ENCODE peak calls at places on chromosome 11, in nine cellular contexts. U is psoas muscle, S is WERI-Rb-1, Y is astrocyte, T is HCT116, D is A549, G is suprapubic skin, R is stomach, O is Peyer's patch. P is an unnamed sample. For H3K9me3, the result is how much of the 10 kb centered on the place peaks cover.

GRCh38 chr11:28903716-28904115 is 795.5 kb downstream of the METTL15 start:
- DNase-seq in U (no peak), S (no peak), R (no peak), O (no peak), G (no peak), D (no peak), T (no peak), Y (no peak), P (no peak)

GRCh38 chr11:78535920-78536319 is 38.7 kb downstream of the NARS2 start:
- DNase-seq in R (no peak), T (no peak), D (no peak), Y (peak), U (no peak), G (no peak), O (no peak), S (no peak), P (no peak)

GRCh38 chr11:134452849-134453177 is 40.8 kb upstream of the B3GAT1 start:
- DNase-seq in T (no peak), U (no peak), Y (no peak), D (no peak), R (no peak), O (no peak), S (no peak), G (no peak), P (no peak)

GRCh38 chr11:13210424-13210823 is 67.2 kb upstream of the BMAL1 start:
- DNase-seq in Y (peak), S (peak), O (peak), R (peak), T (peak), D (peak), U (peak), G (no peak), P (peak)

GRCh38 chr11:101269990-101270660 is 140.5 kb upstream of the PGR start:
- DNase-seq in T (no peak), O (no peak), Y (no peak), G (no peak), S (no peak), U (no peak), R (no peak), D (no peak), P (no peak)

GRCh38 chr11:87976009-87976408 is 199.2 kb downstream of the RAB38 start:
- DNase-seq in T (no peak), G (no peak), U (no peak), R (no peak), S (no peak), D (no peak), O (no peak), Y (no peak), P (no peak)

GRCh38 chr11:58286249-58286648 is 18.2 kb upstream of the OR10W1 start:
- DNase-seq in D (peak), Y (peak), G (no peak), R (no peak), U (no peak), T (peak), O (no peak), S (no peak), P (peak)

GRCh38 chr11:27118371-27118770 is 77.8 kb downstream of the BBOX1 start:
- DNase-seq in R (no peak), U (no peak), O (no peak), G (no peak), S (no peak), Y (no peak), D (no peak), T (no peak), P (no peak)

GRCh38 chr11:73663604-73664495 is 17.5 kb downstream of the PLEKHB1 start:
- DNase-seq in Y (no peak), T (no peak), O (no peak), U (no peak), R (no peak), S (no peak), G (no peak), D (no peak), P (no peak)

GRCh38 chr11:45108070-45109064 is 38.1 kb upstream of the PRDM11 start:
- DNase-seq in O (peak), T (no peak), U (no peak), S (no peak), D (no peak), G (no peak), Y (no peak), R (no peak), P (no peak)

GRCh38 chr11:45109400-45109799 is 37.0 kb upstream of the PRDM11 start:
- DNase-seq in U (no peak), O (no peak), T (no peak), G (no peak), D (no peak), Y (no peak), S (no peak), R (no peak), P (no peak)

GRCh38 chr11:45110562-45110961 is 35.9 kb upstream of the PRDM11 start:
- DNase-seq in R (peak), T (peak), S (peak), U (no peak), O (peak), G (no peak), D (peak), Y (peak), P (no peak)

GRCh38 chr11:45113807-45114206 is 32.6 kb upstream of the PRDM11 start:
- DNase-seq in R (no peak), U (no peak), D (no peak), T (no peak), S (no peak), G (no peak), Y (no peak), O (no peak), P (no peak)
- H3K9me3 ChIP-seq in R (under half), U (under half), D (under half), T (under half), S (under half), G (under half), Y (under half), O (under half), P (under half)

GRCh38 chr11:119318240-119319135 is 1.6 kb upstream of the MCAM start:
- DNase-seq in T (no peak), Y (peak), G (peak), O (peak), U (no peak), D (no peak), R (no peak), S (no peak), P (peak)

GRCh38 chr11:119317592-119318239 is 786 bp upstream of the MCAM start:
- DNase-seq in D (no peak), O (no peak), T (no peak), R (no peak), G (peak), Y (no peak), U (no peak), S (no peak), P (no peak)

GRCh38 chr11:119320593-119321524 is 3.9 kb upstream of the MCAM start:
- DNase-seq in D (peak), S (no peak), T (no peak), Y (peak), G (peak), U (peak), R (peak), O (peak), P (peak)

GRCh38 chr11:119319702-119320592 is 3.0 kb upstream of the MCAM start:
- DNase-seq in Y (no peak), R (no peak), U (peak), S (no peak), G (peak), T (no peak), D (no peak), O (no peak), P (no peak)

DNA sequence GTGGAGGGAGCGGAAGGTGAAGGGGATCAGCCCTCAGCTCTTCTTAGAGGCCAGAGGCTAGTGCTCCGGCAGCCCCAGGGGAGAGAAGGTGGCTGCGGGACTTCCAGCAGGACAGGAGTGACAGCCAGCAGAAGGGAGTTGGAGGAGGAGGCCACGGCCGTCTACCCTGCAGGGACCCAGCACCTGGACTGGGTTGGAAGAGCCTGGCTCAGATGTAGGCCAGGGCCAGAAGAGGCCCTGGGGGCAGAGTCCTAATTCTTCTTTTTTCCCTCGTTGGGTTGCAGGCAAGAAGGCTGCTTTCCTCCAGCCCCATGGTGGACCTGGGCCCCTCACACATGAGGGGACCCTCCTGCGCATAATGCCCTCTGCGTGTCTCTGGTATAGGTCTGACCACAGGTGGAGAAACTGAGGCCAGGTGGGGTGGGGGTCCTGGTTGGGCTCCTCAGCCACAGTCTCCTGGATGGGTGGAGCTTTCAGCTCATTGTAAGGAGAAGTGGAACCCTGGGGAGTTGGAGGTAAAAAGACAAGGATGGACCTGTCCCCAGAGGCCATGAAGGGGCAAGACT is 2.3 kb upstream of the MCAM start:
- DNase-seq in Y (no peak), D (no peak), U (no peak), R (no peak), G (peak), O (no peak), S (no peak), T (no peak), P (no peak)
- H3K4me3 ChIP-seq in Y (no peak), D (no peak), U (peak), R (no peak), G (peak), O (no peak), S (no peak), T (no peak), P (no peak)

GRCh38 chr11:85423794-85424193 is 203.3 kb downstream of the DLG2 start:
- DNase-seq in O (no peak), T (no peak), U (no peak), S (no peak), D (no peak), Y (no peak), R (no peak), G (no peak), P (no peak)
- H3K9me3 ChIP-seq in O (under half), T (under half), U (under half), S (under half), D (under half), Y (under half), R (half or more), G (under half), P (under half)

GRCh38 chr11:67029146-67029545 is 6.2 kb downstream of the SYT12 start:
- DNase-seq in D (no peak), S (no peak), O (no peak), R (no peak), U (no peak), T (no peak), Y (peak), G (no peak), P (no peak)

GRCh38 chr11:67026941-67027340 is 4.0 kb downstream of the SYT12 start:
- DNase-seq in T (no peak), G (no peak), Y (no peak), O (no peak), S (no peak), U (no peak), R (no peak), D (no peak), P (no peak)

GRCh38 chr11:67027483-67027930 is 4.6 kb downstream of the SYT12 start:
- DNase-seq in G (no peak), U (no peak), T (no peak), O (no peak), Y (no peak), R (peak), S (no peak), D (no peak), P (no peak)

GRCh38 chr11:67025750-67026149 is 2.8 kb downstream of the SYT12 start:
- DNase-seq in D (no peak), Y (no peak), G (no peak), R (no peak), T (no peak), S (no peak), O (no peak), U (no peak), P (no peak)

DNA sequence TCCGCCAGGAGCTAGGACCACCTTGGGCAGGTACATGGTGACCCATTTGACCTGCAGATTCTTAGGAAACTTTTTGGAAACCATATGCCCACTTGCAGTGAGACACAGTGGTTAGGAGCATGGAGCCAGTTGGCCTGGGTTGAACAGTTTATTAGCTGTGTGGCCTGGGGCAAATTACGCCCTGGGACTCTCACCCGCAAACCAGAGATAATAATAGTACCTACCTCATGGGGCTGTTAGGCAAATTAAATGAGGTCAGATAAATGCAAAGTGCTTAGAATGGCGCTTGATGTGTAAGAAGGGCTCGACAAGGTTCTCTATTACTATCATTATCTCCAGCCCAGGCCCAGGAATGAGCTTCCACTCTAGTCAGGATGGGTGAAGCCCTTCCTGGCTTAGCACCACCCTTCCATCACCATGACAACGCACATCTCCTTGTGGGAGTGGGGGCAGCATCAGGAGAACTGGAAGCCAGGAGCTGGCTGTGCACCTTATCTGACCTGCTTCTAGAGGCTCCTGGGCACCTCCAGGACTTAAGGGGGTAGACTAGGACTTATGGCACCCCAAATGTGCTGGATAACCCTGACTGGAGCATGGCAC is 5.1 kb downstream of the SYT12 start:
- DNase-seq in U (no peak), D (no peak), Y (no peak), S (no peak), T (no peak), G (no peak), O (no peak), R (no peak), P (no peak)
- H3K4me3 ChIP-seq in U (no peak), D (no peak), Y (no peak), S (no peak), T (no peak), G (no peak), O (no peak), R (no peak), P (no peak)

DNA sequence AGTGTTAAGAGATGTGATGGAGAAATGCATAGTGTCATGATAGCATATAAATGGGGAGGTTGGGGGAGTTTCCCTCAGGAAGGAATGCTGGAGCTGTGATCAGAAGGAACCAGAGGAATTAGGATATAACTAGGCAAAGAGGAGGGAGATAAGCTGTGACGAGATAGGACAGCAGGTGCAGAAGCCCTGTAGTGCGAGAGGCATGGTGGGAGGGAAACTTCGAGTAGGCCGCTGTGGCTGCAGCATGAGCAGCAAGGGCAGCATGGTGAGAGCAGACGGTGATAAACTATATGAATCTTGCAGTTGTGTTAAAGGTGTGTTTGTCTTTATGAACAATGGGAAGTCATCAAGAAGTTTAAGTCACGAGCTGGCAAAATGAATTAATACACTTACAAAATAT is 109.9 kb downstream of the EMSY start:
- DNase-seq in U (no peak), G (no peak), D (no peak), R (no peak), O (no peak), T (no peak), Y (no peak), S (no peak), P (no peak)
- H3K9me3 ChIP-seq in U (under half), G (under half), D (under half), R (under half), O (under half), T (under half), Y (under half), S (under half), P (under half)

GRCh38 chr11:35143509-35144102 is 4.6 kb downstream of the CD44 start:
- DNase-seq in Y (no peak), O (no peak), G (no peak), R (no peak), S (no peak), U (no peak), T (no peak), D (no peak), P (no peak)

GRCh38 chr11:35142481-35143207 is 3.7 kb downstream of the CD44 start:
- DNase-seq in R (no peak), U (no peak), S (no peak), O (no peak), T (no peak), Y (peak), D (no peak), G (no peak), P (peak)

GRCh38 chr11:35144811-35145210 is 5.8 kb downstream of the CD44 start:
- DNase-seq in O (no peak), S (no peak), U (no peak), R (no peak), Y (peak), T (no peak), G (no peak), D (no peak), P (no peak)

GRCh38 chr11:35145249-35145648 is 6.3 kb downstream of the CD44 start:
- DNase-seq in T (no peak), U (peak), D (no peak), Y (peak), S (no peak), G (no peak), R (peak), O (no peak), P (no peak)

GRCh38 chr11:35144103-35144741 is 5.3 kb downstream of the CD44 start:
- DNase-seq in D (no peak), R (peak), G (no peak), Y (peak), S (no peak), U (no peak), O (peak), T (no peak), P (no peak)
- H3K4me3 ChIP-seq in D (peak), R (peak), G (peak), Y (peak), S (no peak), U (no peak), O (peak), T (peak), P (no peak)

GRCh38 chr11:35983965-35984364 is 40.1 kb downstream of the LDLRAD3 start:
- DNase-seq in Y (no peak), G (no peak), R (no peak), D (no peak), O (no peak), T (no peak), U (no peak), S (no peak), P (no peak)

GRCh38 chr11:35982061-35982460 is 38.2 kb downstream of the LDLRAD3 start:
- DNase-seq in T (no peak), O (no peak), Y (no peak), S (no peak), U (no peak), R (no peak), D (no peak), G (no peak), P (no peak)

GRCh38 chr11:35990816-35991215 is 47.0 kb downstream of the LDLRAD3 start:
- DNase-seq in Y (no peak), S (no peak), R (no peak), T (no peak), D (no peak), U (no peak), G (no peak), O (no peak), P (no peak)

GRCh38 chr11:35990170-35990569 is 46.3 kb downstream of the LDLRAD3 start:
- DNase-seq in D (no peak), U (no peak), G (no peak), S (no peak), R (no peak), Y (peak), O (no peak), T (no peak), P (no peak)

DNA sequence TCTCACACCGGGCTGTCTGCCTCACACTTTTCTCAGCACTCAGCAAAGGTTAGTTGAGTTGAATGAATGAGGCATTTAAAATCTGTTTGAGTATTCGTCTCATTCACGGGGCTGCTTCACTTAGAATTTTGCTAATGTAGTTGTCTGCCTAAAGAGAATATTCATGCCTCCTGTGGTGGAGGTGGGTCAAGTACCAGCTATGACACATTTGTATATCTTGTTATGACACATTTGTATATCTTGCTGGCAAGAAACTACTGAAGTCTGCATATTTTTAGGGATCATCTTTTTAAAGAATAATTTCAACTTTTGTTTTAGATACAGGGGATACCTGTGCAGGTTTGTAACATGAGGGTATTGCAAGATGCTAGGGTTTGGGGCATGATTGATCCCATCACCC is 43.1 kb downstream of the LDLRAD3 start:
- DNase-seq in R (no peak), G (no peak), O (no peak), T (no peak), S (no peak), U (no peak), Y (no peak), D (no peak), P (no peak)
- H3K9me3 ChIP-seq in R (under half), G (under half), O (under half), T (under half), S (under half), U (under half), Y (under half), D (under half), P (under half)

P was measured in Caco-2.